ENCODE peak calls at places on chromosome 9, in ten cellular contexts. One of them, this sample, is unnamed.

GRCh38 chr9:79026311-79026710 is 545.5 kb upstream of the TLE4 start:
- DNase-seq in GM12878: peak; percentile 41
- DNase-seq in lower leg skin: no peak
- DNase-seq in heart left ventricle: no peak
- DNase-seq in coronary artery: no peak
- DNase-seq in IMR-90: no peak
- DNase-seq in colonic mucosa: no peak
- DNase-seq in HCT116: no peak
- DNase-seq in AG09309: no peak
- DNase-seq in tibial nerve: no peak
- DNase-seq in this sample: no peak

GRCh38 chr9:34957492-34958410 is at the start of gene PHF24:
- DNase-seq in GM12878: no peak
- DNase-seq in lower leg skin: no peak
- DNase-seq in heart left ventricle: no peak
- DNase-seq in coronary artery: no peak
- DNase-seq in IMR-90: no peak
- DNase-seq in colonic mucosa: no peak
- DNase-seq in HCT116: no peak
- DNase-seq in AG09309: no peak
- DNase-seq in tibial nerve: no peak
- DNase-seq in this sample: no peak

GRCh38 chr9:23672121-23672520 is 153.9 kb downstream of the ELAVL2 start:
- DNase-seq in GM12878: no peak
- DNase-seq in lower leg skin: no peak
- DNase-seq in heart left ventricle: no peak
- DNase-seq in coronary artery: no peak
- DNase-seq in IMR-90: no peak
- DNase-seq in colonic mucosa: no peak
- DNase-seq in HCT116: no peak
- DNase-seq in AG09309: no peak
- DNase-seq in tibial nerve: no peak
- DNase-seq in this sample: no peak

GRCh38 chr9:38432922-38433510 is 8.8 kb upstream of the IGFBPL1 start:
- DNase-seq in GM12878: no peak
- DNase-seq in lower leg skin: no peak
- DNase-seq in heart left ventricle: no peak
- DNase-seq in coronary artery: peak; percentile 54
- DNase-seq in IMR-90: peak; percentile 54
- DNase-seq in colonic mucosa: peak; percentile 13
- DNase-seq in HCT116: peak; percentile 37
- DNase-seq in AG09309: no peak
- DNase-seq in tibial nerve: no peak
- DNase-seq in this sample: peak; percentile 64

GRCh38 chr9:5688109-5688508 is 59.2 kb downstream of the RIC1 start:
- DNase-seq in GM12878: no peak
- DNase-seq in lower leg skin: no peak
- DNase-seq in heart left ventricle: no peak
- DNase-seq in coronary artery: no peak
- DNase-seq in IMR-90: peak; percentile 31
- DNase-seq in colonic mucosa: no peak
- DNase-seq in HCT116: no peak
- DNase-seq in AG09309: no peak
- DNase-seq in tibial nerve: no peak
- DNase-seq in this sample: peak; percentile 80

GRCh38 chr9:127779136-127779981 is 893 bp upstream of the SH2D3C start:
- DNase-seq in GM12878: peak; percentile 79
- DNase-seq in lower leg skin: no peak
- DNase-seq in heart left ventricle: no peak
- DNase-seq in coronary artery: no peak
- DNase-seq in IMR-90: no peak
- DNase-seq in colonic mucosa: no peak
- DNase-seq in HCT116: no peak
- DNase-seq in AG09309: no peak
- DNase-seq in tibial nerve: no peak
- DNase-seq in this sample: peak; percentile 45

GRCh38 chr9:101093620-101094019 is 65.1 kb downstream of the PLPPR1 start:
- DNase-seq in GM12878: no peak
- DNase-seq in lower leg skin: no peak
- DNase-seq in heart left ventricle: no peak
- DNase-seq in coronary artery: no peak
- DNase-seq in IMR-90: no peak
- DNase-seq in colonic mucosa: no peak
- DNase-seq in HCT116: no peak
- DNase-seq in AG09309: no peak
- DNase-seq in tibial nerve: no peak
- DNase-seq in this sample: peak; percentile 49

GRCh38 chr9:93665566-93666278 is 89.3 kb downstream of the PHF2 start:
- DNase-seq in GM12878: no peak
- DNase-seq in lower leg skin: no peak
- DNase-seq in heart left ventricle: no peak
- DNase-seq in coronary artery: peak; percentile 69
- DNase-seq in IMR-90: no peak
- DNase-seq in colonic mucosa: no peak
- DNase-seq in HCT116: no peak
- DNase-seq in AG09309: no peak
- DNase-seq in tibial nerve: peak; percentile 7
- DNase-seq in this sample: no peak

GRCh38 chr9:72154468-72155281 is 5.4 kb downstream of the GDA start:
- DNase-seq in GM12878: peak; percentile 60
- DNase-seq in lower leg skin: no peak
- DNase-seq in heart left ventricle: no peak
- DNase-seq in coronary artery: no peak
- DNase-seq in IMR-90: no peak
- DNase-seq in colonic mucosa: peak; percentile 82
- DNase-seq in HCT116: no peak
- DNase-seq in AG09309: no peak
- DNase-seq in tibial nerve: no peak
- DNase-seq in this sample: no peak

GRCh38 chr9:72160446-72161123 is 11.3 kb downstream of the GDA start:
- DNase-seq in GM12878: no peak
- DNase-seq in lower leg skin: no peak
- DNase-seq in heart left ventricle: no peak
- DNase-seq in coronary artery: no peak
- DNase-seq in IMR-90: no peak
- DNase-seq in colonic mucosa: no peak
- DNase-seq in HCT116: no peak
- DNase-seq in AG09309: no peak
- DNase-seq in tibial nerve: no peak
- DNase-seq in this sample: no peak

GRCh38 chr9:72155282-72155677 is 6.0 kb downstream of the GDA start:
- DNase-seq in GM12878: no peak
- DNase-seq in lower leg skin: no peak
- DNase-seq in heart left ventricle: no peak
- DNase-seq in coronary artery: no peak
- DNase-seq in IMR-90: no peak
- DNase-seq in colonic mucosa: no peak
- DNase-seq in HCT116: no peak
- DNase-seq in AG09309: no peak
- DNase-seq in tibial nerve: no peak
- DNase-seq in this sample: no peak

GRCh38 chr9:72158680-72159079 is 9.4 kb downstream of the GDA start:
- DNase-seq in GM12878: no peak
- DNase-seq in lower leg skin: no peak
- DNase-seq in heart left ventricle: no peak
- DNase-seq in coronary artery: no peak
- DNase-seq in IMR-90: no peak
- DNase-seq in colonic mucosa: no peak
- DNase-seq in HCT116: no peak
- DNase-seq in AG09309: no peak
- DNase-seq in tibial nerve: no peak
- DNase-seq in this sample: no peak

DNA sequence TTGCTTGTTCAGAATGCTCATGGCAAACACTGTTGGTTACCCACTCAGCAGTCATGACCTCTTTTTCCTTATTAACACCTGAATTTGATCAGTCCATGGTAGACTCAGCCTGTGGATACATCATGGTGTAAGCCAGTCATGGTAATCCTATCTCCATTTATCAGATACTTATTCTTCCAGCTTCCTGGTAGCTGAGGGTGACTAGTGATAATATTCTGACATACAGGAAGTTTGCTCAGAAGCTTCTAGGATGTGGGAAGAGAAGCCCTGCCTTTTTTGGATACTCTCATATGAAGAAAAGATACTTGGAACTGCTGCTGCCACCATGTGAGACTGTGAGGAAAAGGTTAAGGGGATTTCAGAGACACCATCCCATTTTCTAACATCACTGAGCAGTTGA is 7.3 kb downstream of the GDA start:
- DNase-seq in GM12878: no peak
- DNase-seq in lower leg skin: no peak
- DNase-seq in heart left ventricle: no peak
- DNase-seq in coronary artery: no peak
- DNase-seq in IMR-90: no peak
- DNase-seq in colonic mucosa: no peak
- DNase-seq in HCT116: no peak
- DNase-seq in AG09309: no peak
- DNase-seq in tibial nerve: no peak
- DNase-seq in this sample: no peak
- H3K4me3 ChIP-seq in GM12878: no peak overlapping the region
- H3K4me3 ChIP-seq in lower leg skin: no peak overlapping the region
- H3K4me3 ChIP-seq in heart left ventricle: no peak overlapping the region
- H3K4me3 ChIP-seq in coronary artery: no peak overlapping the region
- H3K4me3 ChIP-seq in IMR-90: no peak overlapping the region
- H3K4me3 ChIP-seq in colonic mucosa: no peak overlapping the region
- H3K4me3 ChIP-seq in HCT116: no peak overlapping the region
- H3K4me3 ChIP-seq in AG09309: no peak overlapping the region
- H3K4me3 ChIP-seq in tibial nerve: no peak overlapping the region
- H3K4me3 ChIP-seq in this sample: no peak overlapping the region

DNA sequence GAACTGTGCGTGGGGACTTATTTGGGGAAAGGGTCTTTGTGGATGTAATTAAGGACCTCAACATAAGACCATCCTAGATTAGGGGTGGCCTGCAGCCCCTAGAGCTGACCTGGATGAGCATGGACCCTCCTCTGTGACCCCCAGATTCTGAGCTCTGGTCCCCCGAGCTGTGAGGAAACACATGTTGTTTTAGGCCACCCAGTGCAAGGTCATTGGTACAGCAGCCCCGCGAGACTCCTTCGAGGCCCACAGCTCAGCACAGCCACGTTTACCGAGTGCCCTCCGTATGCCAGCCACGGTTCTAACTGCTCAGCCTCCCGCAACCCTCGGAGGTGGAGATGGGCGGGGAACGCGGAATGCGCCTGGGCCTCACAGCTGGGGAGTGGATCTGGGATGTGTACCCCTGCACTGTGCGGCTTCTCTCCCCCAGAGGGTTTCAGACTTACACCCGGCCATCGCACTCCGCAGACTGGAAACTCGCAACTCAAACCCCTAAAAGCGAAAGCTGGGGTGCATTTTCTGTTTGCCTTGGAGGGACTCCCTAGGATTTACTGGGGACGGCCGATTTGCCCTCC is 4.5 kb upstream of the GPSM1 start:
- DNase-seq in GM12878: no peak
- DNase-seq in lower leg skin: no peak
- DNase-seq in heart left ventricle: no peak
- DNase-seq in coronary artery: no peak
- DNase-seq in IMR-90: no peak
- DNase-seq in colonic mucosa: no peak
- DNase-seq in HCT116: no peak
- DNase-seq in AG09309: no peak
- DNase-seq in tibial nerve: no peak
- DNase-seq in this sample: no peak
- TF ChIP-seq CTCF in GM12878: no peak
- TF ChIP-seq CTCF in lower leg skin: no peak
- TF ChIP-seq CTCF in heart left ventricle: no peak
- TF ChIP-seq CTCF in coronary artery: no peak
- TF ChIP-seq CTCF in IMR-90: no peak
- TF ChIP-seq CTCF in colonic mucosa: no peak
- TF ChIP-seq CTCF in HCT116: no peak
- TF ChIP-seq CTCF in AG09309: no peak
- TF ChIP-seq CTCF in tibial nerve: no peak
- TF ChIP-seq CTCF in this sample: no peak

DNA sequence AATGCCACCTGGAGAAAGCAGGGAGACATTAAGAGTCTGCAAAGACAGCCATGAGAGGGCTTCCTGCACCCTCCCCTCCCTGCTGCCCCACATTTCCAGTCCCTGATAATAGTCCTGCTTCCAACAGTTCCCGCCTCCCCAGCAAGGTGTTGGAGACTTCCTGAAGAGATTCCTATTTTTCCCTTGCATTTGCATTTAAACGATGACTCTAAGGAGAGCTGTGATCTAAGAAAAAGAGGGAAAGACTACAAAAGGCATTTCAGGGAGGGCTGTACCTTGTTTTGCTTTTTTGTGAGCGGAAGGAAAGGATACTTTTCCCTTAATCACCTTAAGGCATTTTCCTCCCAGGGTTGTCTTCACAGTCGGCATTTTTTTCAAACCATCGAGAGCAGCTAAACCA is 62.1 kb downstream of the GAS1 start:
- DNase-seq in GM12878: no peak
- DNase-seq in lower leg skin: no peak
- DNase-seq in heart left ventricle: no peak
- DNase-seq in coronary artery: no peak
- DNase-seq in IMR-90: no peak
- DNase-seq in colonic mucosa: no peak
- DNase-seq in HCT116: no peak
- DNase-seq in AG09309: no peak
- DNase-seq in tibial nerve: no peak
- DNase-seq in this sample: no peak
- H3K4me3 ChIP-seq in GM12878: no peak overlapping the region
- H3K4me3 ChIP-seq in lower leg skin: no peak overlapping the region
- H3K4me3 ChIP-seq in heart left ventricle: no peak overlapping the region
- H3K4me3 ChIP-seq in coronary artery: no peak overlapping the region
- H3K4me3 ChIP-seq in IMR-90: no peak overlapping the region
- H3K4me3 ChIP-seq in colonic mucosa: no peak overlapping the region
- H3K4me3 ChIP-seq in HCT116: no peak overlapping the region
- H3K4me3 ChIP-seq in AG09309: no peak overlapping the region
- H3K4me3 ChIP-seq in tibial nerve: no peak overlapping the region
- H3K4me3 ChIP-seq in this sample: no peak overlapping the region

GRCh38 chr9:133527444-133527920 is 2.7 kb upstream of the MYMK start:
- DNase-seq in GM12878: no peak
- DNase-seq in lower leg skin: no peak
- DNase-seq in heart left ventricle: peak; percentile 84
- DNase-seq in coronary artery: no peak
- DNase-seq in IMR-90: no peak
- DNase-seq in colonic mucosa: no peak
- DNase-seq in HCT116: no peak
- DNase-seq in AG09309: no peak
- DNase-seq in tibial nerve: no peak
- DNase-seq in this sample: no peak

GRCh38 chr9:133524146-133524545 is 613 bp downstream of the MYMK start:
- DNase-seq in GM12878: no peak
- DNase-seq in lower leg skin: no peak
- DNase-seq in heart left ventricle: no peak
- DNase-seq in coronary artery: no peak
- DNase-seq in IMR-90: no peak
- DNase-seq in colonic mucosa: no peak
- DNase-seq in HCT116: no peak
- DNase-seq in AG09309: no peak
- DNase-seq in tibial nerve: no peak
- DNase-seq in this sample: no peak

GRCh38 chr9:133526721-133527321 is 2.1 kb upstream of the MYMK start:
- DNase-seq in GM12878: no peak
- DNase-seq in lower leg skin: no peak
- DNase-seq in heart left ventricle: peak; percentile 35
- DNase-seq in coronary artery: no peak
- DNase-seq in IMR-90: no peak
- DNase-seq in colonic mucosa: no peak
- DNase-seq in HCT116: no peak
- DNase-seq in AG09309: no peak
- DNase-seq in tibial nerve: no peak
- DNase-seq in this sample: peak; percentile 29

GRCh38 chr9:133524679-133525228 is at the start of gene MYMK:
- DNase-seq in GM12878: no peak
- DNase-seq in lower leg skin: no peak
- DNase-seq in heart left ventricle: peak; percentile 20
- DNase-seq in coronary artery: no peak
- DNase-seq in IMR-90: no peak
- DNase-seq in colonic mucosa: no peak
- DNase-seq in HCT116: no peak
- DNase-seq in AG09309: no peak
- DNase-seq in tibial nerve: no peak
- DNase-seq in this sample: no peak

DNA sequence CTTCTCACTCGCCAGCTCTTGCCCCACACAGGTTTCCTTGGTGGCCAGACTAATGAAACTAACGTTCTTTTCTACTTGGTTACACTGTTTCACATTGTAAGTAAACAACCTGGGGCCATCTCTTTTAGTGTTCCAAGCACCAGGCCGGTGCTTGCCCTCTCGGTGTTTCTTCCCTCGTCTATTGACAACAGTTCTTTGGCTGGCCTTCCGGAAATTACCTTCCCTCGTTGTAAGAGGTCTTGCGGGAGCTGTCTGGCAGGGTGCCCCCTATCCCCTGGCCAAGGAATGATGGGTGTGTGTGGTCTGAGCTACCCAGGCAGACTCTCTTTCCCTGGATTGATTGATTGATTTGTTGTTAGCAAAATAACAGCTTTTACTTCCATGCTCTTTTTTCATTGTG is 918 bp upstream of the MYMK start:
- DNase-seq in GM12878: no peak
- DNase-seq in lower leg skin: no peak
- DNase-seq in heart left ventricle: peak; percentile 20
- DNase-seq in coronary artery: no peak
- DNase-seq in IMR-90: no peak
- DNase-seq in colonic mucosa: no peak
- DNase-seq in HCT116: no peak
- DNase-seq in AG09309: no peak
- DNase-seq in tibial nerve: no peak
- DNase-seq in this sample: no peak
- TF ChIP-seq CTCF in GM12878: no peak
- TF ChIP-seq CTCF in lower leg skin: no peak
- TF ChIP-seq CTCF in heart left ventricle: no peak
- TF ChIP-seq CTCF in coronary artery: no peak
- TF ChIP-seq CTCF in IMR-90: no peak
- TF ChIP-seq CTCF in colonic mucosa: no peak
- TF ChIP-seq CTCF in HCT116: no peak
- TF ChIP-seq CTCF in AG09309: no peak
- TF ChIP-seq CTCF in tibial nerve: no peak
- TF ChIP-seq CTCF in this sample: no peak